ENCODE peak calls at places on chromosomes 1 and 21, in six cellular contexts. G is NCI-H460, P is OCI-LY7, K is progenitor cell of endocrine pancreas, B is right cardiac atrium, V is heart right ventricle. S is an unnamed sample.

GRCh38 chr1:161069731-161070270 is at the start of gene ARHGAP30:
- DNase-seq in P (peak; percentile 97), B (peak; percentile 86), K (no peak), G (no peak), V (peak; percentile 60), S (peak; percentile 91)

GRCh38 chr1:153932593-153933131 is 9.9 kb upstream of the GATAD2B start:
- DNase-seq in K (no peak), P (no peak), V (no peak), B (no peak), G (no peak), S (no peak)

GRCh38 chr1:171032822-171033702 is 57.6 kb upstream of the FMO3 start:
- DNase-seq in B (no peak), G (no peak), P (no peak), V (no peak), K (no peak), S (no peak)

GRCh38 chr1:41021526-41022308 is at the start of gene SLFNL1:
- DNase-seq in B (peak; percentile 83), V (peak; percentile 45), K (no peak), G (no peak), P (no peak), S (no peak)

GRCh38 chr1:153000294-153000693 is 1.3 kb upstream of the SPRR3 start:
- DNase-seq in P (no peak), K (no peak), G (no peak), V (no peak), B (no peak), S (no peak)

GRCh38 chr1:39995973-39996393 is 41.0 kb downstream of the MFSD2A start:
- DNase-seq in K (no peak), V (no peak), P (peak; percentile 89), B (no peak), G (no peak), S (peak; percentile 24)

GRCh38 chr1:218304281-218305039 is 19.4 kb downstream of the RRP15 start:
- DNase-seq in V (peak; percentile 75), P (no peak), G (no peak), B (peak; percentile 86), K (no peak), S (no peak)

GRCh38 chr21:39114871-39115658 is 68.2 kb downstream of the PSMG1 start:
- DNase-seq in G (no peak), B (peak; percentile 52), P (no peak), V (no peak), K (no peak), S (no peak)

GRCh38 chr1:159177273-159177907 is 6.0 kb downstream of the CADM3 start:
- DNase-seq in K (peak; percentile 61), P (peak; percentile 51), V (no peak), B (peak; percentile 64), G (peak; percentile 84), S (no peak)

GRCh38 chr1:153881764-153882163 is 41.0 kb downstream of the GATAD2B start:
- DNase-seq in G (no peak), V (no peak), K (no peak), B (no peak), P (no peak), S (no peak)

GRCh38 chr1:236058141-236058626 is 6.7 kb downstream of the NID1 start:
- DNase-seq in K (no peak), P (no peak), G (no peak), B (no peak), V (no peak), S (no peak)

GRCh38 chr1:94683886-94684285 is 136.3 kb upstream of the SLC44A3 start:
- DNase-seq in K (no peak), P (no peak), V (no peak), B (no peak), G (no peak), S (no peak)

GRCh38 chr1:10943991-10944730 is 68.3 kb upstream of the TARDBP start:
- DNase-seq in B (no peak), G (no peak), P (no peak), K (no peak), V (no peak), S (no peak)

GRCh38 chr1:165897326-165898303 is 70.2 kb downstream of the UCK2 start:
- DNase-seq in G (no peak), P (no peak), B (no peak), K (no peak), V (no peak), S (no peak)

GRCh38 chr1:173554089-173554488 is 48.8 kb downstream of the SLC9C2 start:
- DNase-seq in V (no peak), P (no peak), K (no peak), B (no peak), G (no peak), S (no peak)

GRCh38 chr1:235502601-235503332 is 1.5 kb downstream of the B3GALNT2 start:
- DNase-seq in P (no peak), V (no peak), B (no peak), K (no peak), G (no peak), S (no peak)

S was measured in naive B cell.